ENCODE peak calls at places on chromosomes 6 and 20, in nine cellular contexts. One of them, this sample, is unnamed.
A peak's percentile ranks its signal among the peaks of the same experiment; 100 is the strongest.

GRCh38 chr6:7107578-7108195 is at the start of gene RREB1:
- DNase-seq in psoas muscle: peak; percentile 67
- DNase-seq in fibroblast of lung: peak; percentile 65
- DNase-seq in heart right ventricle: peak; percentile 62
- DNase-seq in stomach: peak; percentile 57
- DNase-seq in ascending aorta: peak; percentile 75
- DNase-seq in tibial nerve: peak; percentile 50
- DNase-seq in brain microvascular endothelial cell: peak; percentile 55
- DNase-seq in CD8-positive, alpha-beta T cell: peak; percentile 54
- DNase-seq in this sample: peak; percentile 71

GRCh38 chr6:43722920-43723565 is 35.5 kb upstream of the MRPS18A start:
- DNase-seq in psoas muscle: no peak
- DNase-seq in fibroblast of lung: no peak
- DNase-seq in heart right ventricle: no peak
- DNase-seq in stomach: no peak
- DNase-seq in ascending aorta: no peak
- DNase-seq in tibial nerve: no peak
- DNase-seq in brain microvascular endothelial cell: no peak
- DNase-seq in CD8-positive, alpha-beta T cell: no peak
- DNase-seq in this sample: no peak

GRCh38 chr6:24827162-24827561 is 28.4 kb upstream of the ARMH2 start:
- DNase-seq in psoas muscle: no peak
- DNase-seq in fibroblast of lung: no peak
- DNase-seq in heart right ventricle: no peak
- DNase-seq in stomach: peak; percentile 64
- DNase-seq in ascending aorta: no peak
- DNase-seq in tibial nerve: no peak
- DNase-seq in brain microvascular endothelial cell: no peak
- DNase-seq in CD8-positive, alpha-beta T cell: no peak
- DNase-seq in this sample: no peak

GRCh38 chr6:35089216-35089934 is 51.8 kb downstream of the TCP11 start:
- DNase-seq in psoas muscle: no peak
- DNase-seq in fibroblast of lung: no peak
- DNase-seq in heart right ventricle: no peak
- DNase-seq in stomach: peak; percentile 22
- DNase-seq in ascending aorta: no peak
- DNase-seq in tibial nerve: no peak
- DNase-seq in brain microvascular endothelial cell: no peak
- DNase-seq in CD8-positive, alpha-beta T cell: no peak
- DNase-seq in this sample: no peak

GRCh38 chr20:61525781-61526431 is 273.8 kb downstream of the CDH4 start:
- DNase-seq in psoas muscle: no peak
- DNase-seq in fibroblast of lung: peak; percentile 25
- DNase-seq in heart right ventricle: no peak
- DNase-seq in stomach: no peak
- DNase-seq in ascending aorta: no peak
- DNase-seq in tibial nerve: no peak
- DNase-seq in brain microvascular endothelial cell: no peak
- DNase-seq in CD8-positive, alpha-beta T cell: no peak
- DNase-seq in this sample: no peak

GRCh38 chr6:35085359-35086281 is 55.5 kb downstream of the TCP11 start:
- DNase-seq in psoas muscle: no peak
- DNase-seq in fibroblast of lung: no peak
- DNase-seq in heart right ventricle: no peak
- DNase-seq in stomach: no peak
- DNase-seq in ascending aorta: peak; percentile 52
- DNase-seq in tibial nerve: no peak
- DNase-seq in brain microvascular endothelial cell: no peak
- DNase-seq in CD8-positive, alpha-beta T cell: no peak
- DNase-seq in this sample: no peak

GRCh38 chr6:158564243-158565121 is 4.6 kb downstream of the TMEM181 start:
- DNase-seq in psoas muscle: no peak
- DNase-seq in fibroblast of lung: no peak
- DNase-seq in heart right ventricle: no peak
- DNase-seq in stomach: no peak
- DNase-seq in ascending aorta: peak; percentile 57
- DNase-seq in tibial nerve: no peak
- DNase-seq in brain microvascular endothelial cell: no peak
- DNase-seq in CD8-positive, alpha-beta T cell: peak; percentile 43
- DNase-seq in this sample: no peak

GRCh38 chr20:59258103-59258705 is 42.2 kb upstream of the EDN3 start:
- DNase-seq in psoas muscle: no peak
- DNase-seq in fibroblast of lung: no peak
- DNase-seq in heart right ventricle: no peak
- DNase-seq in stomach: no peak
- DNase-seq in ascending aorta: no peak
- DNase-seq in tibial nerve: no peak
- DNase-seq in brain microvascular endothelial cell: no peak
- DNase-seq in CD8-positive, alpha-beta T cell: no peak
- DNase-seq in this sample: no peak

GRCh38 chr6:3001773-3002293 is 2.1 kb downstream of the NQO2 start:
- DNase-seq in psoas muscle: no peak
- DNase-seq in fibroblast of lung: peak; percentile 70
- DNase-seq in heart right ventricle: no peak
- DNase-seq in stomach: no peak
- DNase-seq in ascending aorta: no peak
- DNase-seq in tibial nerve: no peak
- DNase-seq in brain microvascular endothelial cell: peak; percentile 51
- DNase-seq in CD8-positive, alpha-beta T cell: no peak
- DNase-seq in this sample: peak; percentile 86

DNA sequence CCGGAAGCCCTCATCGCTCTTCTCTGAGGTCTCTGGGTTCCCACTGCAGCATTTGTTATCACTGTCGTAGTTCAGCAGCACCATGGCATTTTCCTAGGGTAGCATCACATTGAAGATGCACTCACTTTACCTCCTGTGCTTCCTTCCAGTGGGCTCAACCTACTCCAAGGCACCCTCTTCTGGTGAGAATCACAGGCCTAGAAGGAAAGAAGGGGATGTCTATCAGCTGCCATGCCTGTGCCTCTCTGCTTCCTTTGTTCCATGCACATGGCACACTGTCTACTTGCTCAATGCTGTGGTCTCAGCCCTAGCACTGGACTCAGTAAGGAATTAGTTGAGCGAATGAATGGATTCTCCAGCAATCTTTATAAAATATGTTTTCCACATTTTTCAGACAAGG is 22.6 kb downstream of the CST4 start:
- DNase-seq in psoas muscle: no peak
- DNase-seq in fibroblast of lung: no peak
- DNase-seq in heart right ventricle: no peak
- DNase-seq in stomach: no peak
- DNase-seq in ascending aorta: no peak
- DNase-seq in tibial nerve: no peak
- DNase-seq in brain microvascular endothelial cell: no peak
- DNase-seq in CD8-positive, alpha-beta T cell: no peak
- DNase-seq in this sample: no peak
- TF ChIP-seq CTCF in psoas muscle: no peak
- TF ChIP-seq CTCF in fibroblast of lung: peak; percentile 51
- TF ChIP-seq CTCF in heart right ventricle: no peak
- TF ChIP-seq CTCF in stomach: no peak
- TF ChIP-seq CTCF in ascending aorta: no peak
- TF ChIP-seq CTCF in tibial nerve: no peak
- TF ChIP-seq CTCF in brain microvascular endothelial cell: peak; percentile 62
- TF ChIP-seq CTCF in CD8-positive, alpha-beta T cell: no peak
- TF ChIP-seq CTCF in this sample: no peak

DNA sequence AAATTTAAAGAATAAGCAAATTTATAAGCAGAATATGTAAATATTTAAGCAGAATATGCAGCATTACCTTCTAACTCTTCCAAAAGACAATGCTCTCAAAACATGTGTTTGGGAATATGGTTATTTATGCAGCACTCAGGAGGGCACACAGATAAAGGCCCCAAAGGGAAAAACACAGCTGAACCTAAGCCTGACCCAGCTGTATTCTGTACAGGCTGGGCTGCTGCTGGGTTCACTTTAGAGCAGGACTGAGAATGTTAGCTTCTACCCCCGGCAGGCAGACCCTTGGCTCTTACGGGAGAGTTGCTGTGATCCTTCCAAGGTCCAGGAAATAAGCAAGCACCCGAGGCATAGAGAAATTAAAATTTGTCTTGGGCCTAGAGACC is 37.3 kb downstream of the ABHD12 start:
- DNase-seq in psoas muscle: no peak
- DNase-seq in fibroblast of lung: no peak
- DNase-seq in heart right ventricle: no peak
- DNase-seq in stomach: no peak
- DNase-seq in ascending aorta: no peak
- DNase-seq in tibial nerve: no peak
- DNase-seq in brain microvascular endothelial cell: no peak
- DNase-seq in CD8-positive, alpha-beta T cell: no peak
- DNase-seq in this sample: no peak
- H3K27ac ChIP-seq in psoas muscle: no peak overlapping the region
- H3K27ac ChIP-seq in fibroblast of lung: no peak overlapping the region
- H3K27ac ChIP-seq in heart right ventricle: no peak overlapping the region
- H3K27ac ChIP-seq in stomach: no peak overlapping the region
- H3K27ac ChIP-seq in ascending aorta: no peak overlapping the region
- H3K27ac ChIP-seq in tibial nerve: no peak overlapping the region
- H3K27ac ChIP-seq in brain microvascular endothelial cell: no peak overlapping the region
- H3K27ac ChIP-seq in CD8-positive, alpha-beta T cell: no peak overlapping the region
- H3K27ac ChIP-seq in this sample: no peak overlapping the region

GRCh38 chr20:21528870-21529269 is 15.0 kb upstream of the NKX2-2 start:
- DNase-seq in psoas muscle: no peak
- DNase-seq in fibroblast of lung: no peak
- DNase-seq in heart right ventricle: no peak
- DNase-seq in stomach: no peak
- DNase-seq in ascending aorta: no peak
- DNase-seq in tibial nerve: no peak
- DNase-seq in brain microvascular endothelial cell: no peak
- DNase-seq in CD8-positive, alpha-beta T cell: no peak
- DNase-seq in this sample: no peak
- TF ChIP-seq CTCF in psoas muscle: no peak
- TF ChIP-seq CTCF in fibroblast of lung: no peak
- TF ChIP-seq CTCF in heart right ventricle: no peak
- TF ChIP-seq CTCF in stomach: no peak
- TF ChIP-seq CTCF in ascending aorta: no peak
- TF ChIP-seq CTCF in tibial nerve: no peak
- TF ChIP-seq CTCF in brain microvascular endothelial cell: no peak
- TF ChIP-seq CTCF in CD8-positive, alpha-beta T cell: no peak
- TF ChIP-seq CTCF in this sample: no peak

GRCh38 chr6:8678466-8678865 is 243.1 kb upstream of the SLC35B3 start:
- DNase-seq in psoas muscle: no peak
- DNase-seq in fibroblast of lung: no peak
- DNase-seq in heart right ventricle: no peak
- DNase-seq in stomach: no peak
- DNase-seq in ascending aorta: no peak
- DNase-seq in tibial nerve: no peak
- DNase-seq in brain microvascular endothelial cell: no peak
- DNase-seq in CD8-positive, alpha-beta T cell: no peak
- DNase-seq in this sample: no peak

GRCh38 chr6:8674088-8674487 is 238.7 kb upstream of the SLC35B3 start:
- DNase-seq in psoas muscle: no peak
- DNase-seq in fibroblast of lung: no peak
- DNase-seq in heart right ventricle: no peak
- DNase-seq in stomach: no peak
- DNase-seq in ascending aorta: no peak
- DNase-seq in tibial nerve: no peak
- DNase-seq in brain microvascular endothelial cell: no peak
- DNase-seq in CD8-positive, alpha-beta T cell: no peak
- DNase-seq in this sample: no peak

GRCh38 chr6:8683204-8683603 is 247.9 kb upstream of the SLC35B3 start:
- DNase-seq in psoas muscle: no peak
- DNase-seq in fibroblast of lung: no peak
- DNase-seq in heart right ventricle: no peak
- DNase-seq in stomach: no peak
- DNase-seq in ascending aorta: no peak
- DNase-seq in tibial nerve: no peak
- DNase-seq in brain microvascular endothelial cell: no peak
- DNase-seq in CD8-positive, alpha-beta T cell: no peak
- DNase-seq in this sample: no peak

GRCh38 chr6:8679823-8680222 is 244.5 kb upstream of the SLC35B3 start:
- DNase-seq in psoas muscle: no peak
- DNase-seq in fibroblast of lung: no peak
- DNase-seq in heart right ventricle: no peak
- DNase-seq in stomach: no peak
- DNase-seq in ascending aorta: no peak
- DNase-seq in tibial nerve: no peak
- DNase-seq in brain microvascular endothelial cell: no peak
- DNase-seq in CD8-positive, alpha-beta T cell: no peak
- DNase-seq in this sample: no peak
- H3K27ac ChIP-seq in psoas muscle: no peak overlapping the region
- H3K27ac ChIP-seq in fibroblast of lung: no peak overlapping the region
- H3K27ac ChIP-seq in heart right ventricle: no peak overlapping the region
- H3K27ac ChIP-seq in stomach: no peak overlapping the region
- H3K27ac ChIP-seq in ascending aorta: no peak overlapping the region
- H3K27ac ChIP-seq in tibial nerve: no peak overlapping the region
- H3K27ac ChIP-seq in brain microvascular endothelial cell: no peak overlapping the region
- H3K27ac ChIP-seq in CD8-positive, alpha-beta T cell: no peak overlapping the region
- H3K27ac ChIP-seq in this sample: no peak overlapping the region

GRCh38 chr6:116139917-116140316 is 14.0 kb upstream of the COL10A1 start:
- DNase-seq in psoas muscle: no peak
- DNase-seq in fibroblast of lung: no peak
- DNase-seq in heart right ventricle: no peak
- DNase-seq in stomach: no peak
- DNase-seq in ascending aorta: no peak
- DNase-seq in tibial nerve: no peak
- DNase-seq in brain microvascular endothelial cell: no peak
- DNase-seq in CD8-positive, alpha-beta T cell: no peak
- DNase-seq in this sample: no peak
- TF ChIP-seq CTCF in psoas muscle: no peak
- TF ChIP-seq CTCF in fibroblast of lung: no peak
- TF ChIP-seq CTCF in heart right ventricle: no peak
- TF ChIP-seq CTCF in stomach: no peak
- TF ChIP-seq CTCF in ascending aorta: no peak
- TF ChIP-seq CTCF in tibial nerve: no peak
- TF ChIP-seq CTCF in brain microvascular endothelial cell: peak; percentile 9
- TF ChIP-seq CTCF in CD8-positive, alpha-beta T cell: no peak
- TF ChIP-seq CTCF in this sample: no peak

GRCh38 chr20:32780749-32781402 is 18.7 kb downstream of the DNMT3B start:
- DNase-seq in psoas muscle: no peak
- DNase-seq in fibroblast of lung: no peak
- DNase-seq in heart right ventricle: no peak
- DNase-seq in stomach: no peak
- DNase-seq in ascending aorta: no peak
- DNase-seq in tibial nerve: no peak
- DNase-seq in brain microvascular endothelial cell: no peak
- DNase-seq in CD8-positive, alpha-beta T cell: no peak
- DNase-seq in this sample: no peak
- H3K27ac ChIP-seq in psoas muscle: no peak overlapping the region
- H3K27ac ChIP-seq in fibroblast of lung: no peak overlapping the region
- H3K27ac ChIP-seq in heart right ventricle: no peak overlapping the region
- H3K27ac ChIP-seq in stomach: no peak overlapping the region
- H3K27ac ChIP-seq in ascending aorta: no peak overlapping the region
- H3K27ac ChIP-seq in tibial nerve: no peak overlapping the region
- H3K27ac ChIP-seq in brain microvascular endothelial cell: no peak overlapping the region
- H3K27ac ChIP-seq in CD8-positive, alpha-beta T cell: no peak overlapping the region
- H3K27ac ChIP-seq in this sample: no peak overlapping the region

This sample was measured in gastrocnemius medialis.